ENCODE peak calls at places on chromosomes 13 and 19, in six cellular contexts. M, W, U, Q, R and K are unnamed samples.

GRCh38 chr19:6000228-6000847 is 22.4 kb upstream of the RANBP3 start:
- DNase-seq in U (no peak), W (no peak), R (no peak), M (no peak), Q (no peak), K (no peak)

GRCh38 chr13:32883501-32883900 is 132.7 kb upstream of the KL start:
- DNase-seq in W (no peak), R (no peak), U (no peak), Q (no peak), M (no peak), K (no peak)

GRCh38 chr19:34124828-34125227 is 47.5 kb upstream of the LSM14A start:
- DNase-seq in Q (no peak), U (no peak), W (no peak), R (no peak), M (no peak), K (no peak)

GRCh38 chr19:29383696-29384095 is 142.1 kb upstream of the VSTM2B start:
- DNase-seq in R (no peak), Q (peak; percentile 28), W (no peak), M (peak; percentile 3), U (no peak), K (peak; percentile 16)

GRCh38 chr19:33134571-33135041 is 2.7 kb downstream of the WDR88 start:
- DNase-seq in R (no peak), Q (no peak), U (no peak), W (no peak), M (no peak), K (no peak)

GRCh38 chr19:45038931-45039893 is at the start of gene CLASRP:
- DNase-seq in U (peak; percentile 71), M (peak; percentile 91), W (peak; percentile 94), Q (peak; percentile 97), R (peak; percentile 95), K (peak; percentile 86)

GRCh38 chr13:26227396-26227971 is 5.4 kb upstream of the RNF6 start:
- DNase-seq in R (no peak), W (no peak), Q (no peak), U (no peak), M (no peak), K (no peak)

GRCh38 chr19:43524922-43525835 is 1.8 kb downstream of the ETHE1 start:
- DNase-seq in R (no peak), W (peak; percentile 65), Q (no peak), M (peak; percentile 43), U (peak; percentile 57), K (peak; percentile 87)

GRCh38 chr19:11420429-11420893 is 1.3 kb upstream of the RGL3 start:
- DNase-seq in Q (peak; percentile 81), W (peak; percentile 86), U (no peak), R (peak; percentile 88), M (peak; percentile 60), K (no peak)

GRCh38 chr13:25469179-25469545 is 97.4 kb downstream of the ATP8A2 start:
- DNase-seq in R (no peak), M (no peak), U (no peak), W (no peak), Q (no peak), K (no peak)

GRCh38 chr19:10274589-10274988 is 3.7 kb downstream of the ICAM1 start:
- DNase-seq in R (no peak), Q (no peak), M (no peak), W (no peak), U (no peak), K (no peak)

GRCh38 chr13:67964091-67964490 is 734.0 kb upstream of the PCDH9 start:
- DNase-seq in M (no peak), U (no peak), R (no peak), Q (no peak), W (no peak), K (no peak)

GRCh38 chr13:85729296-85729695 is 69.9 kb downstream of the SLITRK6 start:
- DNase-seq in W (no peak), R (no peak), U (no peak), M (no peak), Q (no peak), K (no peak)

GRCh38 chr19:5958074-5958850 is 19.7 kb downstream of the RANBP3 start:
- DNase-seq in M (no peak), U (no peak), W (no peak), Q (no peak), R (no peak), K (no peak)

GRCh38 chr13:79810671-79811070 is 329.7 kb downstream of the NDFIP2 start:
- DNase-seq in R (no peak), Q (no peak), U (no peak), W (no peak), M (no peak), K (no peak)

GRCh38 chr13:80873589-80873988 is 532.7 kb upstream of the SPRY2 start:
- DNase-seq in W (no peak), M (no peak), U (no peak), Q (no peak), R (no peak), K (no peak)

GRCh38 chr19:46697142-46697960 is 19.6 kb downstream of the PRKD2 start:
- DNase-seq in R (peak; percentile 94), M (peak; percentile 90), U (peak; percentile 80), Q (peak; percentile 91), W (peak; percentile 91), K (peak; percentile 71)

GRCh38 chr19:3434630-3435553 is 45.4 kb downstream of the SMIM24 start:
- DNase-seq in M (peak; percentile 96), Q (peak; percentile 99), U (peak; percentile 90), W (peak; percentile 97), R (peak; percentile 99), K (peak; percentile 94)

GRCh38 chr19:3431760-3432397 is 48.4 kb downstream of the SMIM24 start:
- DNase-seq in R (peak; percentile 52), U (no peak), M (no peak), W (no peak), Q (no peak), K (no peak)

GRCh38 chr19:3433313-3433712 is 47.0 kb downstream of the SMIM24 start:
- DNase-seq in R (peak; percentile 57), U (no peak), W (no peak), M (no peak), Q (peak; percentile 86), K (no peak)

GRCh38 chr19:3433805-3434540 is 46.4 kb downstream of the SMIM24 start:
- DNase-seq in U (no peak), M (no peak), W (no peak), Q (no peak), R (peak; percentile 50), K (no peak)
- H3K4me3 ChIP-seq in U (peak overlapping the region; percentile 60), M (no peak overlapping the region), W (no peak overlapping the region), Q (peak overlapping the region; percentile 60), R (peak overlapping the region; percentile 62), K (no peak overlapping the region)

DNA sequence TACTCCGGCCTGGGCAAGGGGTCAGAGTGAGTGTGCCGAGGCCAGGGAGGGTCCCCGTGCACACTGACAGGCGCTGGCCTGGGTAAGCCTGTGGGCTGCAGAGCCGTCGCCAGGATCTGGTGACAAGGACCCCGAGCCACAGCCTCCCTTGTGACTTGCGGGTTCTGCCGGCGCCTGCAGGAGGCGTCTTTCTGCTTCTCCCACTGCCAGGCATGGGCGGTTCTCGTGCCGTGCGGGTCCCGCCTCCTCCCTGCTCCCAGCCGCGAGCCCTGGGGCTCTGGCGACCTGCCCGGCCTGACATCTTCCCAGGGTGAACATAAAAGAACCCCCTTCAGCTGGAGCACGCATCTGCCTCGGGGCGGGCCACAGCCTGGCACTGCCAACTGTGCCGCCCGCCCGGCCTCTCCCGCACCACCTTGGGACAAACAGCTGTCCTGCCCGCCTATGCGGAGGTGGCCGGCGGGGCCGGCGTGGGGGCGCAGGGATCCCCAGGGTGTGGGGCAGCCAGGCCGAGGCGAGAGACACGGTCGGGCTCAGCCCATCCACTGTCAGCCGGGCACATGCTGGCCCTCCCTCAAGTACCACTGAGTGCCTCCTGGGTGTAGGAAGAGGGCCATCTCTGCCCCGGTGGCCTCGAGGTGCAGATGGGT is 1.5 kb upstream of the HCN2 start:
- DNase-seq in U (peak; percentile 69), R (no peak), W (peak; percentile 87), Q (no peak), M (no peak), K (peak; percentile 75)
- H3K27me3 ChIP-seq in U (no peaks in the 10 kb centered on the region), R (peaks cover 20% of the 10 kb centered on the region), W (peaks cover 29% of the 10 kb centered on the region), Q (peaks cover 57% of the 10 kb centered on the region), M (peaks cover 21% of the 10 kb centered on the region), K (peaks cover 29% of the 10 kb centered on the region)

GRCh38 chr13:106623799-106624198 is 55.9 kb upstream of the ARGLU1 start:
- DNase-seq in U (no peak), Q (no peak), R (no peak), W (no peak), M (no peak), K (no peak)

GRCh38 chr13:106621833-106622232 is 53.9 kb upstream of the ARGLU1 start:
- DNase-seq in Q (no peak), W (no peak), M (no peak), U (no peak), R (no peak), K (no peak)

GRCh38 chr13:106616729-106617128 is 48.8 kb upstream of the ARGLU1 start:
- DNase-seq in R (no peak), M (no peak), U (no peak), W (no peak), Q (no peak), K (no peak)

GRCh38 chr13:106617561-106617960 is 49.6 kb upstream of the ARGLU1 start:
- DNase-seq in Q (no peak), U (no peak), M (no peak), W (no peak), R (no peak), K (no peak)

DNA sequence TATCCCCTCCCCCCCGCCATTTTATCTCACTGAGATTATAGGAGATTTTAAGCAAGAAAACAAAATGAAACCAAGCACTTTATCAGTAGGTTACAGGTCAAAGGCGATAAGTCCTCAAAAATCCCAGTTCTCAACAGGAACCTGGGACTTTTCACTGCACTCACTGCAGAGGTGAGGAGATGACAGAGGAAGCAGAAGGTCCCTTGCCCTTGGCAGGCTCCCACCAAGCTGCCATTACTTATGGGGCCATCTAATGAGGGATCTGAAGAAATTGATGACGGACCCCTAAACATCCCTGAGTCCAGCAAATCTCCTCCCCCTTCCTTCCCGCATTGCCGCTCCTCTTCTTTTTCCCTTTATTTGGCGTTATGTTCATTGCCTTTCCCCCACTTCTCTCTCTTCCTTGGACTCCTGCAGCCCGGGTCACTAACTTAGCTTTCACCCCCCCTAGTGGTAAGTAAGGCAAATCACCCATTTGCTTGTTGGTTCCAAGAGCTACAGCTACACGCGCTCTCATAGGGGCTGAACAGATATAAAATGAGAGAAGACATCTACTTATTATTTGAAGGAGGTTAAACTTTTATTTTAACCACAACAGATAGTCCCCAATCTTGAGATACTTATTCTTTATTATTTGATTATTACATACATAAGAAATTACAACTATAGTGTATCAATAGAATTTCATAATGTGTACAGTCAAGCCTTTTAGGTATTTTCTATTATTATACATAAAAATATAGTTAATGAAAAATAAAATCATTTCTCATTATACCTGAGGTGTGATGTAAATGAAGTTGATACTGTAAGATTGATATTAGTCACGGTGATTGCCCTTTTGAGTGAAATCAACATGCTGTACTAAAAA is 52.0 kb upstream of the ARGLU1 start:
- DNase-seq in U (peak; percentile 44), Q (no peak), W (no peak), M (no peak), R (no peak), K (no peak)
- TF ChIP-seq CTCF in U (peak; percentile 43), Q (peak; percentile 70), W (peak; percentile 80), M (peak; percentile 75), R (peak; percentile 69), K (peak; percentile 83)

DNA sequence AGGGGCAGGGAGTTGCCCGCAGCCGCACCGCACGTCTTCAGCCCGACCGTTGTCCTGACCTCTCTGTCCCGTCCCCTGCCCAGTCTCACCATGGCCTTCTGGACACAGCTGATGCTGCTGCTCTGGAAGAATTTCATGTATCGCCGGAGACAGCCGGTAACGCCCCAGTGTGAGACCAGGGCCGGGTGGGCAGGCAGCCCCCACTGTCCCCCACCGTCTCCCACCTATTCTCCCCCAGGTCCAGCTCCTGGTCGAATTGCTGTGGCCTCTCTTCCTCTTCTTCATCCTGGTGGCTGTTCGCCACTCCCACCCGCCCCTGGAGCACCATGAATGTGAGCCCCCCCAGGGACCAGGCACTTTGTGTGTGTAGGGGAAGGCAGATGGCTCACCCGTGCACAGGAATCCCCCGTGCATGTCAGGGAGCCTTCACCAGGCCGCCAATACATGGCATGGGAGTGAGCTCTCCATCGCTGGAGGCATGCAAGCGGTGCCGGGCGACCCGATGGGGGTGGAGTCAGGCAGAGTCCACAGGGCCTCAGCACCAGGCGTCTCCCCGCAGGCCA is 1.4 kb downstream of the ABCA7 start:
- DNase-seq in U (no peak), W (no peak), Q (peak; percentile 85), R (no peak), M (no peak), K (no peak)
- H3K4me3 ChIP-seq in U (peak overlapping the region; percentile 91), W (peak overlapping the region; percentile 42), Q (peak overlapping the region; percentile 71), R (peak overlapping the region; percentile 74), M (no peak overlapping the region), K (no peak overlapping the region)